ENCODE peak calls at places on chromosome 11, in eight cellular contexts. M, F, Z, B, J, X, A and U are unnamed samples.

GRCh38 chr11:131888230-131888826 is 517.9 kb downstream of the NTM start:
- DNase-seq in F (no peak), B (no peak), M (no peak), Z (no peak), X (no peak), J (peak; percentile 96), A (no peak), U (no peak)

GRCh38 chr11:117691501-117691900 is 105.5 kb downstream of the DSCAML1 start:
- DNase-seq in Z (no peak), J (no peak), F (no peak), A (no peak), B (no peak), M (no peak), X (no peak), U (no peak)

GRCh38 chr11:94737171-94737611 is 31.0 kb upstream of the AMOTL1 start:
- DNase-seq in B (no peak), M (no peak), F (no peak), A (no peak), X (no peak), Z (no peak), J (peak; percentile 54), U (no peak)

GRCh38 chr11:16790484-16791240 is 52.2 kb downstream of the C11orf58 start:
- DNase-seq in Z (no peak), B (no peak), A (no peak), J (no peak), X (no peak), M (no peak), F (no peak), U (no peak)

GRCh38 chr11:67645521-67646457 is 4.7 kb downstream of the ACY3 start:
- DNase-seq in M (no peak), J (no peak), X (peak; percentile 81), B (no peak), A (no peak), Z (no peak), F (no peak), U (no peak)

GRCh38 chr11:111642521-111642920 is 40.3 kb downstream of the SIK2 start:
- DNase-seq in M (no peak), B (no peak), F (no peak), A (no peak), X (no peak), Z (no peak), J (no peak), U (no peak)

GRCh38 chr11:69905202-69905535 is 86.0 kb upstream of the FGF3 start:
- DNase-seq in Z (no peak), B (no peak), A (no peak), F (no peak), X (no peak), M (no peak), J (no peak), U (no peak)

GRCh38 chr11:12159351-12160099 is 49.1 kb downstream of the MICAL2 start:
- DNase-seq in A (peak; percentile 69), B (no peak), Z (no peak), X (peak; percentile 33), M (peak; percentile 38), J (peak; percentile 97), F (no peak), U (no peak)

GRCh38 chr11:14972581-14973490 is 685 bp upstream of the CALCA start:
- DNase-seq in A (no peak), Z (no peak), F (peak; percentile 15), X (peak; percentile 53), M (no peak), J (no peak), B (no peak), U (no peak)

GRCh38 chr11:14380947-14381555 is 22.1 kb upstream of the RRAS2 start:
- DNase-seq in X (peak; percentile 88), F (peak; percentile 79), J (peak; percentile 36), M (peak; percentile 67), B (peak; percentile 88), A (peak; percentile 72), Z (peak; percentile 71), U (peak; percentile 72)

GRCh38 chr11:36109850-36110606 is 166.2 kb downstream of the LDLRAD3 start:
- DNase-seq in B (no peak), A (no peak), X (peak; percentile 70), J (no peak), Z (no peak), F (peak; percentile 93), M (no peak), U (no peak)

GRCh38 chr11:85187992-85188391 is 439.2 kb downstream of the DLG2 start:
- DNase-seq in M (no peak), F (no peak), J (no peak), B (no peak), Z (no peak), A (no peak), X (no peak), U (no peak)

GRCh38 chr11:69460540-69461257 is 20.8 kb upstream of the LINC01488 start:
- DNase-seq in F (no peak), M (no peak), B (no peak), Z (no peak), J (peak; percentile 95), X (no peak), A (no peak), U (no peak)

GRCh38 chr11:74839971-74840370 is 91.3 kb downstream of the RNF169 start:
- DNase-seq in F (no peak), J (no peak), B (no peak), A (no peak), X (no peak), Z (no peak), M (no peak), U (no peak)

GRCh38 chr11:105282658-105283057 is 143.1 kb upstream of the CARD18 start:
- DNase-seq in J (no peak), B (no peak), A (no peak), Z (no peak), X (no peak), F (no peak), M (no peak), U (no peak)

GRCh38 chr11:86453290-86454030 is 78.8 kb downstream of the CCDC81 start:
- DNase-seq in J (no peak), A (no peak), M (no peak), X (no peak), Z (no peak), B (no peak), F (no peak), U (no peak)

GRCh38 chr11:100925935-100926334 is 203.7 kb downstream of the PGR start:
- DNase-seq in B (no peak), X (no peak), J (peak; percentile 89), Z (no peak), A (no peak), M (no peak), F (no peak), U (no peak)

GRCh38 chr11:66068923-66069714 is 953 bp upstream of the PACS1 start:
- DNase-seq in M (peak; percentile 50), B (peak; percentile 82), Z (peak; percentile 62), A (peak; percentile 77), F (no peak), J (peak; percentile 63), X (peak; percentile 78), U (peak; percentile 61)

GRCh38 chr11:17381156-17381555 is 7.3 kb downstream of the KCNJ11 start:
- DNase-seq in J (peak; percentile 62), X (no peak), M (no peak), A (no peak), B (no peak), Z (no peak), F (no peak), U (no peak)

GRCh38 chr11:57732661-57733060 is 8.6 kb upstream of the SELENOH start:
- DNase-seq in J (no peak), F (no peak), M (no peak), X (no peak), B (no peak), Z (no peak), A (no peak), U (no peak)

GRCh38 chr11:67278135-67278938 is 10.8 kb upstream of the ANKRD13D start:
- DNase-seq in X (no peak), A (no peak), Z (no peak), F (no peak), M (no peak), B (peak; percentile 74), J (no peak), U (no peak)

GRCh38 chr11:218815-219593 is 11.5 kb downstream of the RIC8A start:
- DNase-seq in Z (no peak), A (no peak), X (peak; percentile 31), F (no peak), B (no peak), M (no peak), J (no peak), U (no peak)

GRCh38 chr11:76824083-76824939 is 36.4 kb upstream of the ACER3 start:
- DNase-seq in A (no peak), J (peak; percentile 54), B (no peak), X (peak; percentile 34), F (no peak), Z (peak; percentile 40), M (no peak), U (no peak)

GRCh38 chr11:104259121-104259610 is 95.2 kb upstream of the PDGFD start:
- DNase-seq in X (no peak), J (no peak), F (no peak), A (no peak), Z (no peak), M (no peak), B (no peak), U (no peak)

GRCh38 chr11:110773442-110773841 is 61.2 kb upstream of the ARHGAP20 start:
- DNase-seq in M (no peak), J (no peak), B (no peak), A (no peak), F (no peak), Z (no peak), X (no peak), U (no peak)

GRCh38 chr11:1233351-1234053 is 10.6 kb downstream of the MUC5B start:
- DNase-seq in M (no peak), B (peak; percentile 71), F (no peak), X (peak; percentile 40), A (no peak), J (no peak), Z (no peak), U (no peak)
- TF ChIP-seq CTCF in M (no peak), B (no peak), F (no peak), X (peak; percentile 35), A (peak; percentile 43), J (no peak), Z (no peak), U (no peak)

DNA sequence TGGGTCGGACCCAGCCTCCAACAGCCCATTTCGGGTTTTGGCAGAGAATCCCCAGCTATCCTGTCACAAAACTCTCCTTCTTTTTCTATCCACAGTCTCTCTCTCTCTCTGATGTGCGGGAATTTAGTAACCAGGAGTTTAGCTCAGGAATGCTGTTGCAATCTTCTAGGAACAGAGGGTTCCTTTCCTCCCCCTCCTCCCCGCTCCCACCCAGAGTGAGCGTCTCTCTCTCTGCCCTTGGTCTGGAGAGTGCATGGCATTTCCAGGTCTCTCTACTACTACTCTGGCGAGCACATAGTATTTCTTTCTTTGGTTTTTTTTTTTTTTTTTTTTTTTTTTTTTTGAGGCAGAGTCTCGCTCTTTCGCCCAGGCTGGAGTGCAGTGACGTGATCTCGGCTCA is 17.7 kb downstream of the APIP start:
- DNase-seq in Z (no peak), B (no peak), F (no peak), J (no peak), A (no peak), M (no peak), X (no peak), U (no peak)
- H3K9me3 ChIP-seq in Z (no peaks in the 10 kb centered on the region), B (peaks cover 27% of the 10 kb centered on the region), F (peaks cover 16% of the 10 kb centered on the region), J (peaks cover 17% of the 10 kb centered on the region), A (peaks cover 44% of the 10 kb centered on the region), M (no peaks in the 10 kb centered on the region), X (peaks cover 76% of the 10 kb centered on the region), U (no peaks in the 10 kb centered on the region)

GRCh38 chr11:47611240-47611863 is 17.1 kb upstream of the C1QTNF4 start:
- DNase-seq in A (no peak), M (no peak), X (peak; percentile 30), F (no peak), Z (no peak), B (no peak), J (no peak), U (no peak)
- H3K27ac ChIP-seq in A (no peak overlapping the region), M (no peak overlapping the region), X (no peak overlapping the region), F (no peak overlapping the region), Z (no peak overlapping the region), B (no peak overlapping the region), J (no peak overlapping the region), U (no peak overlapping the region)

GRCh38 chr11:128867277-128867676 is at the start of gene KCNJ1:
- DNase-seq in A (no peak), B (no peak), X (no peak), J (no peak), Z (no peak), F (no peak), M (no peak), U (no peak)
- TF ChIP-seq CTCF in A (no peak), B (no peak), X (no peak), J (no peak), Z (no peak), F (no peak), M (no peak), U (no peak)